ENCODE peak calls at places on chromosomes 2 and 18, in nine cellular contexts. D is T-cell; X is AML-193; Q is fibroblast of pulmonary artery; S is astrocyte; U is stimulated activated naive B cell treated with anti-CD40 and anti-IgM and Interleukin-4, amounts not matched to agents 10 μg/mL and 1 μg/mL and 100 μg/mL, for 72 hours; E is GM04504; N is NT2/D1; J is HL-60. R is an unnamed sample.

GRCh38 chr18:78771496-78772368 is 207.9 kb upstream of the SALL3 start:
- DNase-seq in N (no peak), U (no peak), X (no peak), S (no peak), D (no peak), E (no peak), Q (no peak), J (no peak), R (no peak)

GRCh38 chr2:65583061-65583460 is 150.7 kb upstream of the SPRED2 start:
- DNase-seq in J (no peak), E (no peak), N (no peak), X (no peak), S (no peak), Q (no peak), D (no peak), U (no peak), R (no peak)

GRCh38 chr2:135174049-135174801 is 122.1 kb downstream of the RAB3GAP1 start:
- DNase-seq in J (no peak), S (no peak), Q (no peak), D (no peak), E (no peak), N (no peak), X (no peak), U (no peak), R (no peak)

GRCh38 chr2:43158259-43158880 is 68.0 kb downstream of the ZFP36L2 start:
- DNase-seq in U (no peak), N (no peak), J (peak), X (peak), E (peak), D (peak), S (peak), Q (peak), R (peak)

GRCh38 chr2:31057691-31058090 is 80.5 kb downstream of the GALNT14 start:
- DNase-seq in E (no peak), U (no peak), X (no peak), D (no peak), S (no peak), Q (no peak), J (no peak), N (no peak), R (no peak)

GRCh38 chr2:240192661-240193060 is 52.2 kb upstream of the OTOS start:
- DNase-seq in Q (no peak), J (no peak), S (no peak), D (no peak), X (no peak), E (no peak), U (no peak), N (no peak), R (no peak)

GRCh38 chr18:28176933-28177827 is at the start of gene CDH2:
- DNase-seq in D (no peak), U (peak), E (peak), X (no peak), Q (peak), N (peak), S (peak), J (no peak), R (peak)

GRCh38 chr2:39421354-39421753 is 15.7 kb downstream of the MAP4K3 start:
- DNase-seq in J (no peak), E (no peak), D (no peak), N (no peak), S (no peak), Q (no peak), U (no peak), X (no peak), R (no peak)

GRCh38 chr2:221096651-221097567 is 475.2 kb downstream of the EPHA4 start:
- DNase-seq in S (peak), E (no peak), N (no peak), U (no peak), X (no peak), J (no peak), D (no peak), Q (no peak), R (no peak)

GRCh38 chr2:10480359-10480949 is 32.3 kb upstream of the ODC1 start:
- DNase-seq in E (no peak), Q (no peak), D (no peak), X (no peak), J (no peak), S (no peak), N (no peak), U (no peak), R (no peak)

GRCh38 chr2:75560022-75560767 is 544 bp downstream of the EVA1A start:
- DNase-seq in N (no peak), E (no peak), Q (peak), D (no peak), J (no peak), X (no peak), S (peak), U (no peak), R (no peak)

GRCh38 chr2:225002656-225003045 is 39.6 kb downstream of the DOCK10 start:
- DNase-seq in X (no peak), E (no peak), J (no peak), N (no peak), S (no peak), Q (no peak), U (peak), D (peak), R (no peak)

GRCh38 chr18:61335737-61336555 is 2.7 kb downstream of the CDH20 start:
- DNase-seq in X (no peak), S (peak), N (no peak), Q (no peak), J (no peak), E (no peak), D (no peak), U (no peak), R (no peak)

GRCh38 chr2:25960920-25961319 is 21.4 kb downstream of the KIF3C start:
- DNase-seq in N (no peak), E (no peak), J (peak), U (no peak), D (no peak), Q (peak), S (no peak), X (peak), R (peak)

GRCh38 chr18:2960983-2961696 is 51.8 kb downstream of the LPIN2 start:
- DNase-seq in X (no peak), S (no peak), Q (no peak), N (no peak), U (no peak), J (no peak), E (no peak), D (no peak), R (no peak)

GRCh38 chr18:607930-608329 is 11.1 kb downstream of the CLUL1 start:
- DNase-seq in Q (no peak), S (no peak), D (no peak), X (no peak), J (no peak), E (no peak), N (no peak), U (no peak), R (no peak)

GRCh38 chr2:27636766-27637165 is 7.9 kb downstream of the GPN1 start:
- DNase-seq in U (no peak), N (no peak), J (no peak), D (no peak), Q (no peak), X (no peak), E (no peak), S (no peak), R (no peak)

GRCh38 chr18:47801817-47802216 is 128.6 kb downstream of the SMAD2 start:
- DNase-seq in E (no peak), Q (no peak), N (no peak), S (no peak), D (no peak), X (no peak), U (no peak), J (no peak), R (no peak)